ENCODE peak calls at places on chromosomes 1 and 21, in ten cellular contexts. V, T, R, W, D, Z, H, A, F and U are unnamed samples.

GRCh38 chr1:174954686-174955669 is 44.8 kb upstream of the CACYBP start:
- DNase-seq in W (no peak), T (no peak), A (peak), Z (no peak), V (no peak), F (no peak), H (no peak), D (no peak), R (no peak), U (no peak)

GRCh38 chr1:153248480-153248879 is 11.0 kb upstream of the LORICRIN start:
- DNase-seq in D (no peak), A (no peak), H (no peak), T (no peak), V (no peak), W (no peak), R (no peak), Z (no peak), F (no peak), U (no peak)

GRCh38 chr1:158496379-158496778 is 24.4 kb downstream of the OR10R2 start:
- DNase-seq in F (peak), A (peak), Z (no peak), D (no peak), R (no peak), V (no peak), T (peak), H (no peak), W (no peak), U (peak)

GRCh38 chr1:41728403-41729202 is 190.1 kb downstream of the HIVEP3 start:
- DNase-seq in R (no peak), T (no peak), H (no peak), F (no peak), A (peak), Z (no peak), V (no peak), D (peak), W (no peak), U (no peak)

GRCh38 chr1:168719306-168720111 is 9.5 kb downstream of the DPT start:
- DNase-seq in W (no peak), Z (no peak), D (peak), H (no peak), R (no peak), V (no peak), T (no peak), A (peak), F (no peak), U (no peak)

GRCh38 chr1:9121891-9122409 is 7.0 kb downstream of the GPR157 start:
- DNase-seq in D (no peak), T (no peak), Z (no peak), H (no peak), F (no peak), W (no peak), A (peak), V (no peak), R (no peak), U (no peak)

GRCh38 chr1:226846801-226847200 is 23.6 kb upstream of the PSEN2 start:
- DNase-seq in T (no peak), F (no peak), Z (peak), V (no peak), H (no peak), W (no peak), D (no peak), R (no peak), A (no peak), U (peak)

GRCh38 chr1:19563336-19564097 is 78.2 kb upstream of the CAPZB start:
- DNase-seq in R (peak), F (no peak), Z (peak), T (no peak), A (no peak), V (no peak), D (peak), W (no peak), H (peak), U (peak)

GRCh38 chr1:186337554-186337953 is 37.5 kb downstream of the TPR start:
- DNase-seq in H (no peak), W (no peak), V (no peak), R (no peak), A (no peak), T (no peak), F (no peak), Z (no peak), D (no peak), U (no peak)

GRCh38 chr1:29825274-29825940 is 589.1 kb downstream of the PTPRU start:
- DNase-seq in A (no peak), T (no peak), R (no peak), Z (no peak), D (no peak), F (no peak), V (no peak), H (no peak), W (no peak), U (no peak)

GRCh38 chr1:150257624-150258274 is at the start of gene CA14:
- DNase-seq in V (no peak), H (no peak), D (peak), A (no peak), Z (no peak), W (no peak), T (no peak), R (no peak), F (peak), U (no peak)

GRCh38 chr1:44810101-44810761 is 1.9 kb downstream of the BTBD19 start:
- DNase-seq in F (no peak), H (no peak), R (peak), T (no peak), A (no peak), V (peak), W (no peak), Z (peak), D (no peak), U (no peak)

GRCh38 chr1:5225687-5226389 is 571.4 kb downstream of the AJAP1 start:
- DNase-seq in V (no peak), W (no peak), F (no peak), R (no peak), A (no peak), Z (no peak), D (no peak), H (no peak), T (no peak), U (no peak)

GRCh38 chr1:61241411-61241838 is 159.1 kb downstream of the NFIA start:
- DNase-seq in D (peak), R (no peak), H (no peak), T (no peak), W (no peak), V (peak), Z (no peak), A (peak), F (no peak), U (peak)

GRCh38 chr21:44792653-44793052 is 9.0 kb downstream of the UBE2G2 start:
- DNase-seq in A (no peak), W (no peak), R (no peak), D (no peak), T (no peak), V (no peak), F (no peak), Z (no peak), H (no peak), U (no peak)

GRCh38 chr1:116510361-116510760 is 60.5 kb downstream of the CD58 start:
- DNase-seq in F (no peak), R (no peak), T (no peak), Z (no peak), A (no peak), D (no peak), W (no peak), H (no peak), V (no peak), U (no peak)

GRCh38 chr21:26845066-26845749 is at the start of gene ADAMTS1:
- DNase-seq in F (peak), V (peak), D (peak), W (no peak), Z (peak), R (peak), T (no peak), H (peak), A (no peak), U (peak)

GRCh38 chr1:86998727-86999126 is 84.3 kb downstream of the HS2ST1 start:
- DNase-seq in R (no peak), F (no peak), W (no peak), H (no peak), Z (no peak), A (no peak), V (no peak), T (no peak), D (no peak), U (no peak)

GRCh38 chr1:107975861-107976260 is 10.9 kb upstream of the VAV3 start:
- DNase-seq in Z (no peak), V (no peak), A (no peak), R (no peak), T (no peak), D (no peak), W (no peak), F (no peak), H (no peak), U (no peak)

GRCh38 chr1:43042773-43043470 is 84.3 kb upstream of the SLC2A1 start:
- DNase-seq in R (no peak), T (no peak), Z (no peak), H (no peak), A (no peak), D (no peak), W (no peak), V (no peak), F (no peak), U (no peak)

GRCh38 chr1:216224233-216224632 is 199.0 kb downstream of the USH2A start:
- DNase-seq in W (no peak), H (no peak), D (no peak), V (no peak), T (no peak), Z (no peak), R (no peak), A (no peak), F (no peak), U (no peak)

GRCh38 chr1:172883387-172883791 is 167.4 kb downstream of the TNFSF18 start:
- DNase-seq in T (no peak), D (no peak), W (no peak), H (no peak), F (no peak), Z (peak), R (no peak), A (no peak), V (no peak), U (peak)

GRCh38 chr1:33972676-33973395 is 109.0 kb downstream of the HMGB4 start:
- DNase-seq in H (no peak), R (no peak), T (no peak), V (no peak), W (no peak), A (no peak), F (no peak), D (peak), Z (peak), U (peak)

GRCh38 chr1:24841593-24841992 is 88.5 kb downstream of the RUNX3 start:
- DNase-seq in W (no peak), A (no peak), V (no peak), F (no peak), D (no peak), T (no peak), Z (no peak), H (no peak), R (no peak), U (no peak)

GRCh38 chr1:150516050-150516591 is 569 bp downstream of the FALEC start:
- DNase-seq in V (no peak), W (no peak), H (no peak), R (no peak), A (peak), D (no peak), F (peak), T (peak), Z (no peak), U (peak)

GRCh38 chr1:50105430-50105829 is 3.3 kb upstream of the ELAVL4 start:
- DNase-seq in T (no peak), A (peak), W (no peak), F (peak), R (no peak), D (no peak), Z (no peak), V (no peak), H (no peak), U (no peak)
- H3K4me3 ChIP-seq in T (no peak), A (no peak), W (no peak), F (no peak), R (no peak), D (no peak), Z (no peak), V (no peak), H (no peak), U (no peak)

GRCh38 chr21:43639470-43640178 is 19.7 kb downstream of the HSF2BP start:
- DNase-seq in R (no peak), H (peak), Z (peak), T (no peak), A (peak), V (no peak), D (no peak), W (no peak), F (no peak), U (peak)
- TF ChIP-seq CTCF in R (no peak), H (no peak), Z (no peak), T (no peak), A (no peak), V (no peak), D (no peak), W (no peak), F (no peak), U (no peak)

GRCh38 chr1:166166400-166166699 is 451 bp downstream of the FAM78B start:
- DNase-seq in V (no peak), R (no peak), H (no peak), D (no peak), Z (no peak), F (no peak), W (no peak), T (no peak), A (no peak), U (no peak)
- H3K4me3 ChIP-seq in V (peak), R (peak), H (no peak), D (peak), Z (no peak), F (peak), W (peak), T (peak), A (no peak), U (peak)

DNA sequence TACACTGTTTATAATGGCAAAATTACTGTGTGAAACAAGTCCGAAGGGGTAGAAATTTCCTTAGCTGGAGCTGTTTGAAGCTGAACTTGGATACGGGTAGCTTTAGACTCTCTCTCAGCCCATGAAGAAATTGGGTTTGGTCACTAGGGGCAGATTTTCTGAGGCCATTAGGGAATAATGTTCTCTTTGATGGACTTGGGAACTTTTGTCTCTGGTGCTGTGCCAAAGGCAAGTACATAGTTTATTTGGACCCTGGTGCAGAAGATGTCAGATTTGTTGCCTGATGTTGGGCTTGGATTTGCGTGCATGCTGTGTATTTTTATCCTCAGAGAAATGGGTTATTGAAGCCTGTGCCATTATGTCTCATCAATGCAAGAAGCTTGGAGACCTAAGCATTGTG is 109.6 kb downstream of the VPS13D start:
- DNase-seq in Z (no peak), A (no peak), D (no peak), T (peak), H (no peak), F (peak), W (no peak), V (no peak), R (no peak), U (no peak)
- TF ChIP-seq CTCF in Z (no peak), A (no peak), D (peak), T (peak), H (peak), F (peak), W (no peak), V (no peak), R (no peak), U (peak)

GRCh38 chr1:6245869-6246496 is 2.0 kb downstream of the HES3 start:
- DNase-seq in T (peak), A (no peak), W (no peak), Z (no peak), F (peak), D (no peak), V (peak), H (no peak), R (peak), U (no peak)

GRCh38 chr1:6243993-6244392 is at the start of gene HES3:
- DNase-seq in A (no peak), T (no peak), R (peak), V (no peak), F (peak), W (no peak), Z (no peak), H (no peak), D (no peak), U (no peak)

GRCh38 chr1:6244401-6245054 is 549 bp downstream of the HES3 start:
- DNase-seq in D (no peak), T (no peak), W (no peak), V (no peak), A (no peak), F (no peak), Z (no peak), R (peak), H (no peak), U (no peak)

GRCh38 chr1:6246497-6247295 is 2.7 kb downstream of the HES3 start:
- DNase-seq in D (peak), R (peak), F (peak), W (no peak), Z (peak), H (peak), A (peak), V (peak), T (peak), U (peak)

DNA sequence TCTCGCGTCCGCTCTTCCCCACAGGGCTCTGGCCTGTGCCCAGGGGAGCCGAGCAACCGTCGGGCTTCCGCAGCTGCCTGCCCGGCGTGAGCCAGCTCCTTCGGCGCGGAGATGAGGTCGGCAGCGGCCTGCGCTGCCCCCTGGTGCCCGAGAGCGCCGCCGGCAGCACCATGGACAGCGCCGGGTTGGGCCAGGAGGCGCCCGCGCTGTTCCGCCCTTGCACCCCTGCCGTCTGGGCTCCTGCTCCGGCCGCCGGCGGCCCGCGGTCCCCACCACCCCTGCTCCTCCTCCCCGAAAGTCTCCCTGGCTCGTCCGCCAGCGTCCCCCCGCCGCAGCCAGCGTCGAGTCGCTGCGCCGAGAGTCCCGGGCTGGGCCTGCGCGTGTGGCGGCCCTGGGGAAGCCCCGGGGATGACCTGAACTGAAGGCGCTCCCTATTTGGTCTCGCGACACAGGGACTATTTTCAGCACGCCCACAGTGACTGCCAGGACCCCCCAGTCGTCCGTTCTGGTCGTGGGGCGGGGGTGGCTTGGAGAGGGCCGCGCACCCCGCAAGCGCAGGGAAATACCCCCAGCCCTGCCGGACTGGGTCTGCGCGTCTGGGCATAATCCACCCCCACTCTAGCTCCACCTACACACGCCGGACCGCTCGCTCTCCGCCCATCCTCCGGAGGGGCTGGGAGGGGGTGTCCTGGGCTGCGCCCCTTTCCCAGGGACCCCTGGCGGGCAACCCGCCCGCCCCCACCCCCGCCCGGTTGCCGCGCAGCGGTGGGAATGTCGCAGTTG is 1.3 kb downstream of the HES3 start:
- DNase-seq in R (peak), Z (peak), H (peak), A (peak), F (peak), W (no peak), V (peak), D (peak), T (peak), U (peak)
- H3K4me3 ChIP-seq in R (peak), Z (no peak), H (no peak), A (no peak), F (peak), W (peak), V (no peak), D (no peak), T (peak), U (no peak)

GRCh38 chr1:53717025-53717804 is 21.7 kb downstream of the GLIS1 start:
- DNase-seq in A (no peak), T (no peak), H (no peak), F (no peak), W (no peak), D (no peak), R (no peak), V (no peak), Z (no peak), U (no peak)

GRCh38 chr1:53716150-53716549 is 22.8 kb downstream of the GLIS1 start:
- DNase-seq in V (no peak), F (no peak), R (no peak), H (no peak), A (no peak), T (no peak), W (no peak), D (no peak), Z (no peak), U (no peak)

GRCh38 chr1:53719469-53719868 is 19.5 kb downstream of the GLIS1 start:
- DNase-seq in A (no peak), F (no peak), H (no peak), W (no peak), Z (no peak), T (no peak), D (no peak), R (no peak), V (no peak), U (no peak)

GRCh38 chr1:53712276-53712675 is 26.7 kb downstream of the GLIS1 start:
- DNase-seq in V (no peak), T (no peak), H (no peak), F (no peak), A (no peak), D (no peak), W (no peak), R (no peak), Z (no peak), U (no peak)

DNA sequence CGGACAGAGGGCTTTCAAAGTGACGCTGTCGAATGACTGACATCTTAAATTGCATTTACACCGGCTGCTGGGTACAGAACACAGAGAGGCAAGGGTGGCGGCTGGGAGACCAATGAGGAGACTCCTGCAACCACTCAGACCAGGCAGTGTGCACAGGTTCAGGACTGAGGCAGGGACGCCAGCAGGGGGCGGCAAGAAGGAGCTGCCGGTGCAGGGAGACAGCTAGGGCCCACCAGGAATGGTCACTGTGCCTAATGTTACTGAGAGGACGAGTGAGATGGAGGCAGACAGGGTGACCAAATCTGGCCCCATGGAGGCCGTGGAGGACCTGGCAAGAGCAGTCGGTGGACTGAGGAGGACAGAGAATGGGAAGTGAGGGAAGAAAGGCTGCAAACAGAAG is 23.5 kb downstream of the GLIS1 start:
- DNase-seq in F (peak), H (no peak), Z (no peak), T (peak), W (no peak), A (peak), D (no peak), R (no peak), V (no peak), U (no peak)
- TF ChIP-seq CTCF in F (peak), H (peak), Z (peak), T (peak), W (no peak), A (peak), D (no peak), R (no peak), V (no peak), U (peak)

GRCh38 chr1:161164901-161165620 is 1.2 kb upstream of the PPOX start:
- DNase-seq in A (no peak), T (no peak), W (no peak), R (no peak), F (peak), D (no peak), V (no peak), Z (no peak), H (no peak), U (no peak)
- H3K4me3 ChIP-seq in A (peak), T (peak), W (peak), R (peak), F (peak), D (peak), V (peak), Z (peak), H (peak), U (peak)